ENCODE peak calls at places on chromosomes 6 and 20, in seven cellular contexts. Z is IMR-90, Y is HCT116, S is K562, W is A549, X is HepG2, I is GM12878. N is an unnamed sample.

GRCh38 chr6:142376115-142376514 is 74.3 kb downstream of the ADGRG6 start:
- DNase-seq in I (no peak), Y (no peak), X (peak; percentile 78), S (no peak), Z (no peak), W (no peak), N (no peak)

GRCh38 chr20:39429716-39430115 is 467.6 kb downstream of the DHX35 start:
- DNase-seq in X (peak; percentile 20), Y (no peak), I (no peak), Z (no peak), S (no peak), W (no peak), N (no peak)

GRCh38 chr6:112360498-112360897 is 13.4 kb downstream of the RFPL4B start:
- DNase-seq in Z (peak; percentile 29), X (no peak), Y (no peak), S (no peak), W (no peak), I (no peak), N (no peak)

GRCh38 chr20:16647875-16648597 is 74.8 kb upstream of the KIF16B start:
- DNase-seq in X (no peak), Z (no peak), S (no peak), I (no peak), Y (no peak), W (no peak), N (no peak)

GRCh38 chr20:63093966-63094766 is 87.4 kb upstream of the BHLHE23 start:
- DNase-seq in Z (no peak), W (no peak), Y (no peak), X (no peak), I (no peak), S (no peak), N (no peak)

GRCh38 chr20:64107736-64108457 is 532 bp upstream of the NPBWR2 start:
- DNase-seq in X (no peak), I (no peak), Y (no peak), Z (no peak), S (no peak), W (no peak), N (no peak)

GRCh38 chr20:46057856-46058655 is 29.0 kb downstream of the SLC12A5 start:
- DNase-seq in X (no peak), S (no peak), I (no peak), Z (peak; percentile 47), W (no peak), Y (no peak), N (no peak)

GRCh38 chr6:21873562-21873961 is 280.0 kb downstream of the SOX4 start:
- DNase-seq in I (no peak), Y (no peak), Z (peak; percentile 96), S (no peak), X (no peak), W (no peak), N (no peak)

GRCh38 chr6:13355043-13355945 is 27.0 kb upstream of the TBC1D7 start:
- DNase-seq in I (peak; percentile 66), W (no peak), X (peak; percentile 41), Z (peak; percentile 99), S (peak; percentile 31), Y (peak; percentile 35), N (no peak)

GRCh38 chr20:39399463-39399862 is 437.3 kb downstream of the DHX35 start:
- DNase-seq in Y (no peak), X (no peak), I (no peak), Z (no peak), W (no peak), S (no peak), N (no peak)

GRCh38 chr6:123659960-123660748 is 23.4 kb upstream of the TRDN start:
- DNase-seq in X (no peak), Z (no peak), Y (no peak), S (no peak), I (no peak), W (no peak), N (no peak)

GRCh38 chr20:62946918-62947317 is 5.6 kb upstream of the SLC17A9 start:
- DNase-seq in S (no peak), W (no peak), Z (no peak), I (no peak), Y (no peak), X (no peak), N (no peak)

GRCh38 chr6:40915165-40915564 is 123.9 kb downstream of the UNC5CL start:
- DNase-seq in Y (no peak), X (no peak), I (no peak), W (no peak), S (no peak), Z (no peak), N (no peak)

GRCh38 chr6:122947355-122947754 is 48.7 kb upstream of the CLVS2 start:
- DNase-seq in S (no peak), I (no peak), X (no peak), W (peak; percentile 0), Z (no peak), Y (peak; percentile 18), N (peak; percentile 47)

GRCh38 chr20:51303731-51304670 is 238.5 kb downstream of the NFATC2 start:
- DNase-seq in W (no peak), Y (no peak), X (no peak), Z (no peak), I (no peak), S (no peak), N (no peak)

GRCh38 chr6:72621243-72622093 is at the start of gene KCNQ5:
- DNase-seq in Y (no peak), I (no peak), Z (no peak), W (peak; percentile 24), X (no peak), S (peak; percentile 32), N (peak; percentile 66)

GRCh38 chr6:15962449-15962764 is 166.5 kb upstream of the MYLIP start:
- DNase-seq in X (no peak), W (no peak), S (no peak), Z (peak; percentile 63), Y (no peak), I (no peak), N (no peak)

GRCh38 chr20:21436186-21436585 is 38.9 kb upstream of the NKX2-4 start:
- DNase-seq in Z (peak; percentile 72), S (no peak), X (peak; percentile 13), I (no peak), Y (peak; percentile 18), W (peak; percentile 25), N (no peak)

GRCh38 chr6:27811383-27811782 is 100.8 kb downstream of the OR2B2 start:
- DNase-seq in Z (no peak), X (no peak), Y (no peak), W (no peak), I (no peak), S (no peak), N (no peak)

GRCh38 chr20:54856202-54856601 is 380.8 kb downstream of the DOK5 start:
- DNase-seq in W (no peak), Y (no peak), X (no peak), S (no peak), Z (no peak), I (no peak), N (no peak)

GRCh38 chr20:2279245-2279779 is 16.5 kb upstream of the TGM3 start:
- DNase-seq in S (no peak), I (no peak), X (no peak), Z (no peak), W (no peak), Y (no peak), N (no peak)
- TF ChIP-seq CEBPB in S (no peak), I (no peak), X (no peak), Z (no peak), W (no peak), Y (no peak), N (no peak)

GRCh38 chr20:24578605-24579004 is 109.2 kb downstream of the SYNDIG1 start:
- DNase-seq in I (no peak), S (no peak), Y (no peak), X (no peak), Z (no peak), W (no peak), N (no peak)
- H3K27ac ChIP-seq in I (no peak overlapping the region), S (no peak overlapping the region), Y (no peak overlapping the region), X (no peak overlapping the region), Z (no peak overlapping the region), W (no peak overlapping the region), N (no peak overlapping the region)

DNA sequence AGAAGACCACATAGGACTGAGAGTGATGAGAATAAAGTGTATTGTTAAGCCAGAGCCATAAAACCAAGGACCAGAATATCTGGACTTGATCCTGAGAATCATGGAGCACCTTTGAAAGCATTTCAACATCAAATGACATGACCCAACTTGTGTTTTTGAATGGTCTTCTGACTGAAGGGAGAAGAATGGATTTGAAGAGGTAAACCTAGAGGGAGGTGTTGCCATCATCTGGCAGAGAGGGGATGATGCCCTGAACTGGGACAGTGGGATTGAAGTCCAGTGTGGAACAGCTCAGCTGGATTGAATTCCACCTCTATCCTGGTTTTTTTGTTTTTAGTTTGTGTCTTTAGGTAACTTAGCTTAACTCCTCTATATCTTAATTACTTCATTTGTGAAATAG is 570.0 kb downstream of the TBC1D32 start:
- DNase-seq in I (no peak), W (no peak), X (no peak), Y (no peak), Z (no peak), S (no peak), N (no peak)
- TF ChIP-seq CEBPB in I (no peak), W (no peak), X (no peak), Y (no peak), Z (no peak), S (no peak), N (no peak)

GRCh38 chr20:19782669-19783068 is 24.6 kb downstream of the RIN2 start:
- DNase-seq in Z (no peak), X (no peak), I (no peak), Y (no peak), S (no peak), W (no peak), N (no peak)

GRCh38 chr20:19779634-19780033 is 21.6 kb downstream of the RIN2 start:
- DNase-seq in W (no peak), S (no peak), X (no peak), Y (no peak), Z (no peak), I (peak; percentile 38), N (no peak)

GRCh38 chr20:19780261-19780660 is 22.2 kb downstream of the RIN2 start:
- DNase-seq in Z (no peak), X (no peak), W (no peak), S (no peak), Y (no peak), I (no peak), N (no peak)

GRCh38 chr20:19783966-19784401 is 25.9 kb downstream of the RIN2 start:
- DNase-seq in W (no peak), S (no peak), Y (no peak), I (no peak), X (peak; percentile 49), Z (peak; percentile 82), N (no peak)

GRCh38 chr20:19781235-19781634 is 23.2 kb downstream of the RIN2 start:
- DNase-seq in W (no peak), S (no peak), X (no peak), Z (no peak), I (no peak), Y (no peak), N (no peak)
- H3K27ac ChIP-seq in W (no peak overlapping the region), S (no peak overlapping the region), X (no peak overlapping the region), Z (no peak overlapping the region), I (no peak overlapping the region), Y (no peak overlapping the region), N (no peak overlapping the region)

N was measured in H1.